ENCODE peak calls at places on chromosomes 2 and 18, in six cellular contexts. U, W, G, D, T and O are unnamed samples.

GRCh38 chr18:62033207-62033606 is 140.4 kb upstream of the RNF152 start:
- DNase-seq in T (no peak), W (no peak), D (no peak), G (no peak), U (no peak), O (no peak)

GRCh38 chr2:222819722-222820333 is 41.0 kb upstream of the ACSL3 start:
- DNase-seq in W (no peak), G (no peak), U (no peak), T (no peak), D (no peak), O (no peak)

GRCh38 chr2:28274911-28275685 is 117.6 kb upstream of the FOSL2 start:
- DNase-seq in G (no peak), T (peak; percentile 14), U (no peak), W (peak; percentile 79), D (peak; percentile 88), O (no peak)

GRCh38 chr2:33146112-33146511 is 199.4 kb downstream of the LTBP1 start:
- DNase-seq in G (no peak), W (no peak), U (no peak), T (no peak), D (no peak), O (no peak)

GRCh38 chr2:193276560-193276959 is 1081.8 kb upstream of the TMEFF2 start:
- DNase-seq in T (no peak), U (peak; percentile 62), W (no peak), D (no peak), G (no peak), O (no peak)

GRCh38 chr18:5275872-5276271 is 19.7 kb downstream of the ZBTB14 start:
- DNase-seq in G (no peak), D (no peak), W (no peak), T (no peak), U (no peak), O (no peak)

GRCh38 chr2:210376618-210377175 is 61.7 kb upstream of the MYL1 start:
- DNase-seq in D (no peak), G (no peak), W (no peak), U (no peak), T (no peak), O (no peak)

GRCh38 chr2:16940214-16940613 is 274.6 kb upstream of the CYRIA start:
- DNase-seq in W (no peak), D (no peak), G (no peak), U (no peak), T (no peak), O (no peak)

GRCh38 chr2:161306919-161307318 is 1.3 kb upstream of the PSMD14 start:
- DNase-seq in D (no peak), W (no peak), T (no peak), U (no peak), G (no peak), O (no peak)

GRCh38 chr18:79944126-79944731 is 7.2 kb downstream of the SLC66A2 start:
- DNase-seq in U (peak; percentile 49), T (no peak), D (peak; percentile 81), G (no peak), W (no peak), O (peak; percentile 65)

GRCh38 chr2:47905454-47906260 is 641 bp downstream of the FBXO11 start:
- DNase-seq in D (peak; percentile 92), G (peak; percentile 61), T (peak; percentile 20), U (peak; percentile 65), W (no peak), O (peak; percentile 63)

GRCh38 chr2:46012618-46013240 is 284.5 kb upstream of the EPAS1 start:
- DNase-seq in W (no peak), G (no peak), T (no peak), U (no peak), D (no peak), O (no peak)
- TF ChIP-seq CTCF in W (no peak), G (no peak), T (no peak), U (no peak), D (no peak), O (no peak)

GRCh38 chr2:187988348-187988747 is 303.3 kb upstream of the GULP1 start:
- DNase-seq in U (no peak), D (no peak), G (no peak), T (no peak), W (no peak), O (no peak)
- H3K4me3 ChIP-seq in U (no peak overlapping the region), D (no peak overlapping the region), G (no peak overlapping the region), T (no peak overlapping the region), W (no peak overlapping the region), O (no peak overlapping the region)

DNA sequence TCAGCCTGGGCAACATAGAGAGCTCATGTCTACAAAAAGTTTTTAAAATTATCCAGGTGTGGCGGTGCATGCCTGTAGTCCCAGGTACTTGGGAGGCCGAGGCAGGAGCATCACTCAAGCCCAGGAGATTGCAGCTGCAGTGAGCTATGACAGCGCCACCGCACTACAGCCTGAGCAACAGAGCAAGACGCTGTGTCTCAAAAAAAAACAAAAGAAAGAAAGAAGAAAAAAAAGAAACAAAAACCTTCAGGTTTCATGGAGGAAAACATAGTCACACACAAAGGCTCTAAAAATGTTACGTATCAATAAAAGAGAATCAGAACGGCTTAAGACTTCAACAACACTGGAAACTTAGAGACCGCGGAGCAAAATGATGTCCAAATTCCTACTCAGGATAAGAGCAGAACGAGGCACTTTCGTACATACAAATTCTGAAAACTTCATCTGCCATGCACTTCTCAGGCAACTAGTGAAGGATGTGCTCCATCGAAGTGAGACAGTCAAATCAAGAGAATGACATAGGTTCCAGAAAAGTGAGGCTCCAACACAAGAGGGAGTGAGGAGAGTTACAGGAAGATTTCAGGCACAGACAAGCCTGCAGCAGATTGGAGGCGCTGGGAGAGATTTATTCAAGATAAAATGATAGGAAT is 4.4 kb downstream of the HDLBP start:
- DNase-seq in D (no peak), T (no peak), G (no peak), U (no peak), W (no peak), O (no peak)
- TF ChIP-seq CTCF in D (no peak), T (no peak), G (no peak), U (no peak), W (no peak), O (no peak)

GRCh38 chr2:99637157-99637697 is 147.4 kb upstream of the REV1 start:
- DNase-seq in W (no peak), U (no peak), D (peak; percentile 34), G (no peak), T (no peak), O (no peak)

GRCh38 chr2:99636432-99637034 is 146.7 kb upstream of the REV1 start:
- DNase-seq in T (peak; percentile 52), G (peak; percentile 94), D (peak; percentile 91), U (peak; percentile 87), W (no peak), O (no peak)

GRCh38 chr2:99634234-99634633 is 144.4 kb upstream of the REV1 start:
- DNase-seq in G (no peak), T (no peak), U (no peak), D (peak; percentile 45), W (no peak), O (no peak)

GRCh38 chr2:99638791-99639190 is 149.0 kb upstream of the REV1 start:
- DNase-seq in D (no peak), W (no peak), G (no peak), T (no peak), U (no peak), O (no peak)

DNA sequence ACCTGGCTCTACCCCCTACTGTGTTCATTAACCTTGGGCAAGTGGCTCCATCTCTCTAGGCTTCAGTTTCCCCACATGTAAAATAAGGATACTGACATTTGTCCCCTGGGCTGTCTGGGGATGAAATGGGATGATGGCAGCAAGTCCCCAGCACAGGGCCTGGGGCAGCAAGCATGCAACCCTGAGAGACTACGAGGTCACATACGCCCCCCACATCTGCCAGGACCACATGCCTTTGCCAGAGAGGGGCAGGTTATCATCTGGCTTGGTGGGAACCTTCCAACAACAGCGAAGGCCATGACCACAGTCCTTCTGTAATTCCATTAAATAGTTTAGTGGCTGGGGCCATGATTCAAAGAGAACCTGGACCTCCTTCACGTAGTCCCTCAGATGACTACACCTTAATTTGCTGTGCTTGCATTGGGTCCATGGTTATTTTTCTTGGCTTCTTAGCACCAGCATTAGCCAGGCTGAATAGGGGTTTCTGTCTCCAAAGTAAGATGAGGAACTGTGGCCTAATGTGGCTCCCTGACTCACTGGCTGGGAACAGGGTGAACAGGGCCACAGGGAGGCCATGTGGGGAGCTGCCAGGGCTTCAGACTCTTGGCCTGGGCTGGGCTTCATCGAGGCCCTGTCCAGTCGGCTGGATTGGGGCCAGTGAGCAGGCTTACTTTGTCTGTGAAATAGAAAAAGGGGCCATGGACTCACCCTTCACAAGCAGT is 146.1 kb upstream of the REV1 start:
- DNase-seq in U (peak; percentile 59), G (peak; percentile 87), T (peak; percentile 48), W (no peak), D (peak; percentile 82), O (peak; percentile 20)
- H3K4me3 ChIP-seq in U (no peak overlapping the region), G (no peak overlapping the region), T (no peak overlapping the region), W (no peak overlapping the region), D (no peak overlapping the region), O (no peak overlapping the region)

DNA sequence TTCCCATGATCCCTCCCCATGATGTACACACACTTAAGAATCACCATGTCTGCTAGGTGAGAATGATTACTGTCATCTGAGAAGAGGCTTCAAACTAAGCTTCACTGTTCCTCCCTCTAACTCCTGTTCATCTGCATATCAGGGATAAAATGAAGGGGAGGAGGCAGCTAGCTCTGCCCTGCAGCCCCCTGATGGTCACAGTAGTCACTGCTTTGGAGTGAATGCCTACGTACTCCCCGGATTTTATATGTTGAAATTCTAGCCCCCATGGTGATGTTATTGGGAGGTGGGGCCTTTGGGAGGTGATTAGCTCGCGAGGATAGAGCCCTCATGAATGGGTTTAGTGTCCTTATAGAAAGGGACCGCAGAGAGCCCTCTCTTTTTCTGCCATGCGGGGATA is 156.4 kb downstream of the NCKAP5 start:
- DNase-seq in G (no peak), W (no peak), U (no peak), D (no peak), T (no peak), O (no peak)
- TF ChIP-seq CTCF in G (no peak), W (no peak), U (no peak), D (no peak), T (no peak), O (no peak)

GRCh38 chr2:1193801-1194200 is 219.5 kb upstream of the TPO start:
- DNase-seq in D (no peak), U (no peak), G (no peak), W (no peak), T (no peak), O (no peak)
- H3K4me3 ChIP-seq in D (no peak overlapping the region), U (no peak overlapping the region), G (no peak overlapping the region), W (no peak overlapping the region), T (no peak overlapping the region), O (no peak overlapping the region)

DNA sequence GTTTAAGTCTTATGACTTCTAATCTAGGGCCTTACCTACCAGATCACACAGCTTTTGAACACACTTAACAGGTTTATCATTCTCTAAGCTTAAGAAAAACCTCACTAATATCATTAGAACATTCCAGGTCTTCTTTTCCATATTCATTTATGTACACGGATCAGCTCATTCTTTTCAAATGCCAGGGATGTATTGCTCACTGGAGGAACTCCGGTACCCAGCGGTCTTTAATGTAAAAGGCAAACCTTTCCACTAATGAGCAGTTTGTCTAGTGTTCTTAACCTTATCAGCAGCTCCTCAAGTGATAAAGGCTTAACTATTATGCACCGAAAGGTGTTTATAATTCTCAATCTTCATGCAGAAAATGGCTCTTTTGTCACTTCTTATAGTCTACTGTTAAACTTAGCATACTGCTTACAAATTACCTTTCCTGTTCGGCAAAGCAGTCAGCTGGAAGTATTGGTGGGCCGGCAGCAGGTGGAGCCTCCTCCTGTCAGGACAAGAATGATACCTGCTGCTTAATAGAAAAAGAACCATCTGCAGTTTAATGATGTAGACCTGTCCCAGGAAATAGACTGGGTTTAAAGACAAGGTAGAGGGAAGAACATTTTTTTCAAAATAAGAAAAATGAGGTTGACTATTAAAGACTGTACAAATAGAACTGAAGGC is 142.7 kb downstream of the FIGN start:
- DNase-seq in T (no peak), U (no peak), G (no peak), W (no peak), D (no peak), O (no peak)
- TF ChIP-seq CTCF in T (no peak), U (no peak), G (no peak), W (no peak), D (no peak), O (no peak)